ENCODE peak calls at places on chromosome 3, in five cellular contexts. W, G, H, X and I are unnamed samples.
A peak's percentile ranks its signal among the peaks of the same experiment; 100 is the strongest.

GRCh38 chr3:124883191-124883747 is 3.9 kb downstream of the ITGB5 start:
- DNase-seq in X (no peak), W (no peak), G (no peak), H (no peak), I (no peak)

GRCh38 chr3:100603449-100603848 is 6.0 kb upstream of the ADGRG7 start:
- DNase-seq in H (no peak), G (peak; percentile 65), W (no peak), X (no peak), I (no peak)

GRCh38 chr3:142958707-142959106 is 4.8 kb downstream of the PAQR9 start:
- DNase-seq in W (no peak), G (no peak), X (no peak), H (no peak), I (no peak)

GRCh38 chr3:69137412-69137811 is 15.0 kb upstream of the LMOD3 start:
- DNase-seq in G (no peak), H (no peak), X (no peak), W (no peak), I (no peak)

GRCh38 chr3:147157629-147158028 is 248.7 kb downstream of the ZIC4 start:
- DNase-seq in W (no peak), X (no peak), H (no peak), G (no peak), I (no peak)

GRCh38 chr3:47850062-47850802 is 47.3 kb downstream of the DHX30 start:
- DNase-seq in G (peak; percentile 60), W (no peak), H (no peak), X (no peak), I (no peak)

GRCh38 chr3:141303481-141304223 is 64.7 kb upstream of the ZBTB38 start:
- DNase-seq in G (peak; percentile 91), W (peak; percentile 65), H (peak; percentile 58), X (no peak), I (no peak)

GRCh38 chr3:149120051-149120972 is 9.1 kb upstream of the HPS3 start:
- DNase-seq in H (no peak), X (no peak), W (no peak), G (peak; percentile 69), I (no peak)

GRCh38 chr3:191362524-191363090 is 32.3 kb upstream of the UTS2B start:
- DNase-seq in G (no peak), H (no peak), W (no peak), X (no peak), I (no peak)

GRCh38 chr3:125644036-125645025 is 49.0 kb upstream of the OSBPL11 start:
- DNase-seq in G (no peak), W (no peak), X (no peak), H (no peak), I (peak; percentile 7)

GRCh38 chr3:18499256-18499655 is 74.1 kb upstream of the SATB1 start:
- DNase-seq in W (peak; percentile 39), G (peak; percentile 26), X (no peak), H (no peak), I (no peak)

GRCh38 chr3:97815149-97815917 is 6.5 kb upstream of the CRYBG3 start:
- DNase-seq in G (no peak), W (peak; percentile 24), X (no peak), H (no peak), I (no peak)

GRCh38 chr3:142618917-142619401 is 22.8 kb downstream of the PLS1 start:
- DNase-seq in X (no peak), H (no peak), W (no peak), G (no peak), I (no peak)

GRCh38 chr3:49119439-49119838 is 1.2 kb downstream of the USP19 start:
- DNase-seq in H (no peak), G (no peak), X (no peak), W (no peak), I (no peak)

GRCh38 chr3:169094204-169094603 is 569.3 kb downstream of the MECOM start:
- DNase-seq in H (no peak), W (no peak), X (no peak), G (no peak), I (no peak)

GRCh38 chr3:186458306-186459107 is 85.7 kb downstream of the CRYGS start:
- DNase-seq in H (no peak), G (no peak), W (no peak), X (no peak), I (no peak)

GRCh38 chr3:189937302-189938255 is 183.1 kb downstream of the P3H2 start:
- DNase-seq in W (no peak), X (no peak), G (no peak), H (no peak), I (no peak)

GRCh38 chr3:122774564-122774963 is 19.1 kb downstream of the HSPBAP1 start:
- DNase-seq in X (no peak), W (no peak), G (no peak), H (no peak), I (no peak)

GRCh38 chr3:107884719-107885460 is 205.9 kb downstream of the CD47 start:
- DNase-seq in W (no peak), H (no peak), G (peak; percentile 23), X (no peak), I (no peak)

GRCh38 chr3:159945930-159946329 is 42.7 kb upstream of the IL12A start:
- DNase-seq in H (no peak), W (no peak), X (no peak), G (no peak), I (no peak)